ENCODE peak calls at places on chromosomes 2 and 18, in nine cellular contexts. One of them, this sample, is unnamed.

GRCh38 chr2:58045580-58046334 is 849 bp upstream of the VRK2 start:
- DNase-seq in lung: no peak
- DNase-seq in astrocyte: no peak
- DNase-seq in small intestine: no peak
- DNase-seq in A549: no peak
- DNase-seq in mesendoderm: no peak
- DNase-seq in neuronal stem cell: no peak
- DNase-seq in WERI-Rb-1: no peak
- DNase-seq in PC-9: peak; percentile 4
- DNase-seq in this sample: no peak

GRCh38 chr2:190180313-190181065 is 118.0 kb upstream of the MSTN start:
- DNase-seq in lung: peak; percentile 48
- DNase-seq in astrocyte: no peak
- DNase-seq in small intestine: peak; percentile 83
- DNase-seq in A549: peak; percentile 73
- DNase-seq in mesendoderm: peak; percentile 82
- DNase-seq in neuronal stem cell: peak; percentile 55
- DNase-seq in WERI-Rb-1: peak; percentile 86
- DNase-seq in PC-9: peak; percentile 41
- DNase-seq in this sample: no peak

GRCh38 chr2:120448961-120449421 is 103.1 kb downstream of the INHBB start:
- DNase-seq in lung: no peak
- DNase-seq in astrocyte: no peak
- DNase-seq in small intestine: no peak
- DNase-seq in A549: no peak
- DNase-seq in mesendoderm: no peak
- DNase-seq in neuronal stem cell: no peak
- DNase-seq in WERI-Rb-1: no peak
- DNase-seq in PC-9: no peak
- DNase-seq in this sample: no peak

GRCh38 chr2:207930747-207931146 is 94.6 kb downstream of the PLEKHM3 start:
- DNase-seq in lung: peak; percentile 42
- DNase-seq in astrocyte: peak; percentile 2
- DNase-seq in small intestine: peak; percentile 61
- DNase-seq in A549: no peak
- DNase-seq in mesendoderm: no peak
- DNase-seq in neuronal stem cell: no peak
- DNase-seq in WERI-Rb-1: no peak
- DNase-seq in PC-9: no peak
- DNase-seq in this sample: no peak

GRCh38 chr2:101387151-101387807 is at the start of gene CREG2:
- DNase-seq in lung: peak; percentile 47
- DNase-seq in astrocyte: peak; percentile 38
- DNase-seq in small intestine: peak; percentile 8
- DNase-seq in A549: peak; percentile 73
- DNase-seq in mesendoderm: peak; percentile 75
- DNase-seq in neuronal stem cell: peak; percentile 71
- DNase-seq in WERI-Rb-1: peak; percentile 80
- DNase-seq in PC-9: peak; percentile 75
- DNase-seq in this sample: peak; percentile 66

GRCh38 chr18:27803957-27804356 is 373.0 kb downstream of the CDH2 start:
- DNase-seq in lung: no peak
- DNase-seq in astrocyte: peak; percentile 3
- DNase-seq in small intestine: no peak
- DNase-seq in A549: no peak
- DNase-seq in mesendoderm: no peak
- DNase-seq in neuronal stem cell: no peak
- DNase-seq in WERI-Rb-1: no peak
- DNase-seq in PC-9: no peak
- DNase-seq in this sample: no peak

GRCh38 chr2:108614659-108615058 is 80.4 kb downstream of the LIMS1 start:
- DNase-seq in lung: no peak
- DNase-seq in astrocyte: no peak
- DNase-seq in small intestine: no peak
- DNase-seq in A549: no peak
- DNase-seq in mesendoderm: no peak
- DNase-seq in neuronal stem cell: no peak
- DNase-seq in WERI-Rb-1: no peak
- DNase-seq in PC-9: no peak
- DNase-seq in this sample: no peak

GRCh38 chr18:79117791-79118190 is 48.6 kb downstream of the ATP9B start:
- DNase-seq in lung: no peak
- DNase-seq in astrocyte: no peak
- DNase-seq in small intestine: no peak
- DNase-seq in A549: no peak
- DNase-seq in mesendoderm: no peak
- DNase-seq in neuronal stem cell: no peak
- DNase-seq in WERI-Rb-1: no peak
- DNase-seq in PC-9: no peak
- DNase-seq in this sample: no peak

GRCh38 chr2:73232471-73233153 is 427 bp downstream of the PRADC1 start:
- DNase-seq in lung: peak; percentile 43
- DNase-seq in astrocyte: no peak
- DNase-seq in small intestine: peak; percentile 70
- DNase-seq in A549: peak; percentile 34
- DNase-seq in mesendoderm: no peak
- DNase-seq in neuronal stem cell: no peak
- DNase-seq in WERI-Rb-1: peak; percentile 70
- DNase-seq in PC-9: peak; percentile 14
- DNase-seq in this sample: no peak

GRCh38 chr2:235659767-235660322 is 166.0 kb downstream of the AGAP1 start:
- DNase-seq in lung: no peak
- DNase-seq in astrocyte: peak; percentile 94
- DNase-seq in small intestine: no peak
- DNase-seq in A549: no peak
- DNase-seq in mesendoderm: no peak
- DNase-seq in neuronal stem cell: no peak
- DNase-seq in WERI-Rb-1: no peak
- DNase-seq in PC-9: peak; percentile 27
- DNase-seq in this sample: no peak

GRCh38 chr2:241844066-241844728 is 14.5 kb downstream of the PDCD1 start:
- DNase-seq in lung: no peak
- DNase-seq in astrocyte: peak; percentile 34
- DNase-seq in small intestine: peak; percentile 64
- DNase-seq in A549: peak; percentile 45
- DNase-seq in mesendoderm: peak; percentile 57
- DNase-seq in neuronal stem cell: peak; percentile 46
- DNase-seq in WERI-Rb-1: no peak
- DNase-seq in PC-9: peak; percentile 84
- DNase-seq in this sample: peak; percentile 35

GRCh38 chr2:111897924-111898702 is at the start of gene MERTK:
- DNase-seq in lung: peak; percentile 83
- DNase-seq in astrocyte: peak; percentile 41
- DNase-seq in small intestine: peak; percentile 75
- DNase-seq in A549: peak; percentile 87
- DNase-seq in mesendoderm: peak; percentile 97
- DNase-seq in neuronal stem cell: peak; percentile 90
- DNase-seq in WERI-Rb-1: peak; percentile 94
- DNase-seq in PC-9: peak; percentile 82
- DNase-seq in this sample: peak; percentile 63

GRCh38 chr2:33134764-33135560 is 188.2 kb downstream of the LTBP1 start:
- DNase-seq in lung: no peak
- DNase-seq in astrocyte: no peak
- DNase-seq in small intestine: no peak
- DNase-seq in A549: no peak
- DNase-seq in mesendoderm: no peak
- DNase-seq in neuronal stem cell: no peak
- DNase-seq in WERI-Rb-1: no peak
- DNase-seq in PC-9: no peak
- DNase-seq in this sample: no peak

GRCh38 chr2:86790134-86790827 is 432 bp downstream of the CD8A start:
- DNase-seq in lung: no peak
- DNase-seq in astrocyte: no peak
- DNase-seq in small intestine: no peak
- DNase-seq in A549: peak; percentile 7
- DNase-seq in mesendoderm: peak; percentile 44
- DNase-seq in neuronal stem cell: no peak
- DNase-seq in WERI-Rb-1: no peak
- DNase-seq in PC-9: no peak
- DNase-seq in this sample: no peak

GRCh38 chr18:72871091-72871490 is 3.3 kb upstream of the NETO1 start:
- DNase-seq in lung: no peak
- DNase-seq in astrocyte: peak; percentile 35
- DNase-seq in small intestine: no peak
- DNase-seq in A549: no peak
- DNase-seq in mesendoderm: no peak
- DNase-seq in neuronal stem cell: no peak
- DNase-seq in WERI-Rb-1: no peak
- DNase-seq in PC-9: peak; percentile 25
- DNase-seq in this sample: no peak

GRCh38 chr2:128602038-128602698 is 283.5 kb upstream of the HS6ST1 start:
- DNase-seq in lung: no peak
- DNase-seq in astrocyte: no peak
- DNase-seq in small intestine: peak; percentile 54
- DNase-seq in A549: no peak
- DNase-seq in mesendoderm: no peak
- DNase-seq in neuronal stem cell: no peak
- DNase-seq in WERI-Rb-1: no peak
- DNase-seq in PC-9: no peak
- DNase-seq in this sample: peak; percentile 41

GRCh38 chr2:98479959-98480524 is 35.4 kb downstream of the INPP4A start:
- DNase-seq in lung: no peak
- DNase-seq in astrocyte: peak; percentile 61
- DNase-seq in small intestine: peak; percentile 42
- DNase-seq in A549: no peak
- DNase-seq in mesendoderm: peak; percentile 46
- DNase-seq in neuronal stem cell: no peak
- DNase-seq in WERI-Rb-1: peak; percentile 39
- DNase-seq in PC-9: peak; percentile 93
- DNase-seq in this sample: no peak

GRCh38 chr18:35672897-35673296 is 91.4 kb downstream of the GALNT1 start:
- DNase-seq in lung: no peak
- DNase-seq in astrocyte: peak; percentile 8
- DNase-seq in small intestine: peak; percentile 91
- DNase-seq in A549: no peak
- DNase-seq in mesendoderm: no peak
- DNase-seq in neuronal stem cell: no peak
- DNase-seq in WERI-Rb-1: no peak
- DNase-seq in PC-9: no peak
- DNase-seq in this sample: no peak

GRCh38 chr18:50453732-50454131 is 78.9 kb downstream of the SKA1 start:
- DNase-seq in lung: no peak
- DNase-seq in astrocyte: no peak
- DNase-seq in small intestine: no peak
- DNase-seq in A549: no peak
- DNase-seq in mesendoderm: no peak
- DNase-seq in neuronal stem cell: no peak
- DNase-seq in WERI-Rb-1: no peak
- DNase-seq in PC-9: no peak
- DNase-seq in this sample: no peak
- H3K27ac ChIP-seq in lung: no peak overlapping the region
- H3K27ac ChIP-seq in astrocyte: no peak overlapping the region
- H3K27ac ChIP-seq in small intestine: no peak overlapping the region
- H3K27ac ChIP-seq in A549: no peak overlapping the region
- H3K27ac ChIP-seq in mesendoderm: no peak overlapping the region
- H3K27ac ChIP-seq in neuronal stem cell: no peak overlapping the region
- H3K27ac ChIP-seq in WERI-Rb-1: no peak overlapping the region
- H3K27ac ChIP-seq in PC-9: no peak overlapping the region
- H3K27ac ChIP-seq in this sample: no peak overlapping the region

DNA sequence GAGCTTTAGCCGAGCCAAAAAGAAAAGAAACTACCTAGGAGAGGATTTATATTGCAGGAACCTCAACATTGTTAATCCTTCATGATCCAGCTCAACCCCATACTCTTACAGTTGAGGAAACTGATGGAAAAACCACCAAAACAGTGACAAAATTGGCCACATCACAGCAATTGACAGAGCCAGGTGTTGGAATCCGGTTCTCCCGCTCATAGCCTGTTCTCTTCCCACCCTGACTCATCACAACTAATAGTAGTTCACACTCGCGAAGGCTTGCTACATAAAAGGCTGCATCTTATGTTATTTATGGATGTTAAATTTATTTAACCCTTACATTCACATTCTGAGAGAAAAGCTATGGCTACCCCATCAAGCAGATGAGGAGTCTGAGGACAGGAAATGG is 33.7 kb downstream of the SLC9A4 start:
- DNase-seq in lung: no peak
- DNase-seq in astrocyte: no peak
- DNase-seq in small intestine: no peak
- DNase-seq in A549: no peak
- DNase-seq in mesendoderm: no peak
- DNase-seq in neuronal stem cell: no peak
- DNase-seq in WERI-Rb-1: no peak
- DNase-seq in PC-9: no peak
- DNase-seq in this sample: no peak
- H3K4me3 ChIP-seq in lung: no peak overlapping the region
- H3K4me3 ChIP-seq in astrocyte: no peak overlapping the region
- H3K4me3 ChIP-seq in small intestine: no peak overlapping the region
- H3K4me3 ChIP-seq in A549: no peak overlapping the region
- H3K4me3 ChIP-seq in mesendoderm: no peak overlapping the region
- H3K4me3 ChIP-seq in neuronal stem cell: no peak overlapping the region
- H3K4me3 ChIP-seq in WERI-Rb-1: no peak overlapping the region
- H3K4me3 ChIP-seq in PC-9: no peak overlapping the region
- H3K4me3 ChIP-seq in this sample: no peak overlapping the region

GRCh38 chr2:191222507-191222906 is 22.7 kb upstream of the MYO1B start:
- DNase-seq in lung: no peak
- DNase-seq in astrocyte: no peak
- DNase-seq in small intestine: no peak
- DNase-seq in A549: no peak
- DNase-seq in mesendoderm: no peak
- DNase-seq in neuronal stem cell: no peak
- DNase-seq in WERI-Rb-1: no peak
- DNase-seq in PC-9: no peak
- DNase-seq in this sample: no peak
- H3K27ac ChIP-seq in lung: no peak overlapping the region
- H3K27ac ChIP-seq in astrocyte: no peak overlapping the region
- H3K27ac ChIP-seq in small intestine: no peak overlapping the region
- H3K27ac ChIP-seq in A549: peak overlapping the region; percentile 64
- H3K27ac ChIP-seq in mesendoderm: no peak overlapping the region
- H3K27ac ChIP-seq in neuronal stem cell: no peak overlapping the region
- H3K27ac ChIP-seq in WERI-Rb-1: no peak overlapping the region
- H3K27ac ChIP-seq in PC-9: no peak overlapping the region
- H3K27ac ChIP-seq in this sample: no peak overlapping the region

GRCh38 chr2:3519255-3520190 is at the start of gene ADI1:
- DNase-seq in lung: peak; percentile 86
- DNase-seq in astrocyte: peak; percentile 42
- DNase-seq in small intestine: peak; percentile 80
- DNase-seq in A549: peak; percentile 90
- DNase-seq in mesendoderm: peak; percentile 91
- DNase-seq in neuronal stem cell: no peak
- DNase-seq in WERI-Rb-1: peak; percentile 94
- DNase-seq in PC-9: peak; percentile 80
- DNase-seq in this sample: peak; percentile 93

GRCh38 chr2:3520591-3520990 is 1.3 kb upstream of the ADI1 start:
- DNase-seq in lung: no peak
- DNase-seq in astrocyte: no peak
- DNase-seq in small intestine: no peak
- DNase-seq in A549: no peak
- DNase-seq in mesendoderm: no peak
- DNase-seq in neuronal stem cell: no peak
- DNase-seq in WERI-Rb-1: peak; percentile 7
- DNase-seq in PC-9: no peak
- DNase-seq in this sample: no peak

GRCh38 chr2:3523551-3524041 is 4.3 kb upstream of the ADI1 start:
- DNase-seq in lung: no peak
- DNase-seq in astrocyte: peak; percentile 61
- DNase-seq in small intestine: peak; percentile 87
- DNase-seq in A549: no peak
- DNase-seq in mesendoderm: no peak
- DNase-seq in neuronal stem cell: no peak
- DNase-seq in WERI-Rb-1: peak; percentile 80
- DNase-seq in PC-9: no peak
- DNase-seq in this sample: no peak

GRCh38 chr2:3526871-3527270 is 7.5 kb upstream of the ADI1 start:
- DNase-seq in lung: no peak
- DNase-seq in astrocyte: no peak
- DNase-seq in small intestine: no peak
- DNase-seq in A549: no peak
- DNase-seq in mesendoderm: no peak
- DNase-seq in neuronal stem cell: no peak
- DNase-seq in WERI-Rb-1: no peak
- DNase-seq in PC-9: no peak
- DNase-seq in this sample: no peak

GRCh38 chr2:3522851-3523481 is 3.6 kb upstream of the ADI1 start:
- DNase-seq in lung: no peak
- DNase-seq in astrocyte: peak; percentile 57
- DNase-seq in small intestine: peak; percentile 31
- DNase-seq in A549: no peak
- DNase-seq in mesendoderm: no peak
- DNase-seq in neuronal stem cell: no peak
- DNase-seq in WERI-Rb-1: peak; percentile 71
- DNase-seq in PC-9: no peak
- DNase-seq in this sample: no peak
- H3K4me3 ChIP-seq in lung: no peak overlapping the region
- H3K4me3 ChIP-seq in astrocyte: no peak overlapping the region
- H3K4me3 ChIP-seq in small intestine: no peak overlapping the region
- H3K4me3 ChIP-seq in A549: no peak overlapping the region
- H3K4me3 ChIP-seq in mesendoderm: no peak overlapping the region
- H3K4me3 ChIP-seq in neuronal stem cell: no peak overlapping the region
- H3K4me3 ChIP-seq in WERI-Rb-1: peak overlapping the region; percentile 32
- H3K4me3 ChIP-seq in PC-9: no peak overlapping the region
- H3K4me3 ChIP-seq in this sample: peak overlapping the region; percentile 36